ENCODE peak calls at places on chromosomes 13 and 19, in five cellular contexts. R is GM12892, H is foreskin fibroblast, V is stromal cell of bone marrow, J is Panc1. D is an unnamed sample.

GRCh38 chr13:20426766-20427448 is 98.8 kb downstream of the CRYL1 start:
- DNase-seq in R (no peak), H (peak), V (no peak), J (no peak), D (no peak)

GRCh38 chr13:20843177-20843576 is 59.4 kb downstream of the XPO4 start:
- DNase-seq in R (no peak), H (no peak), V (no peak), J (no peak), D (no peak)

GRCh38 chr13:112067871-112068305 is 939 bp downstream of the SOX1 start:
- DNase-seq in R (no peak), H (no peak), V (no peak), J (no peak), D (no peak)

GRCh38 chr13:66689037-66689619 is 541.0 kb downstream of the PCDH9 start:
- DNase-seq in R (no peak), H (no peak), V (no peak), J (no peak), D (no peak)

GRCh38 chr19:48975947-48976847 is 11.1 kb downstream of the FTL start:
- DNase-seq in R (no peak), H (no peak), V (no peak), J (no peak), D (no peak)

GRCh38 chr13:29578300-29579048 is 17.0 kb downstream of the SLC7A1 start:
- DNase-seq in R (no peak), H (no peak), V (no peak), J (no peak), D (no peak)

GRCh38 chr13:112466132-112467025 is 90.2 kb downstream of the SPACA7 start:
- DNase-seq in R (no peak), H (no peak), V (no peak), J (no peak), D (no peak)

GRCh38 chr13:50715402-50716146 is 127.9 kb downstream of the DLEU7 start:
- DNase-seq in R (no peak), H (no peak), V (no peak), J (no peak), D (no peak)

GRCh38 chr19:7069904-7070226 is 362 bp downstream of the ZNF557 start:
- DNase-seq in R (no peak), H (peak), V (no peak), J (no peak), D (no peak)

GRCh38 chr19:18647807-18648206 is 11.0 kb downstream of the KLHL26 start:
- DNase-seq in R (no peak), H (no peak), V (no peak), J (no peak), D (no peak)

GRCh38 chr13:49958321-49958720 is 22.2 kb upstream of the SPRYD7 start:
- DNase-seq in R (no peak), H (peak), V (no peak), J (no peak), D (no peak)

GRCh38 chr19:42132030-42132628 is at the start of gene POU2F2:
- DNase-seq in R (peak), H (no peak), V (no peak), J (no peak), D (no peak)

GRCh38 chr19:18117692-18118378 is 20.3 kb downstream of the MAST3 start:
- DNase-seq in R (peak), H (peak), V (peak), J (no peak), D (peak)

GRCh38 chr19:2607712-2608601 is 94.5 kb downstream of the GNG7 start:
- DNase-seq in R (no peak), H (no peak), V (no peak), J (no peak), D (no peak)

GRCh38 chr13:36750046-36750445 is 69.0 kb upstream of the RFXAP start:
- DNase-seq in R (no peak), H (no peak), V (no peak), J (no peak), D (no peak)